ENCODE peak calls at places on chromosomes 4 and X, in six cellular contexts. L, X, Q, C, H and Y are unnamed samples.

GRCh38 chrX:124194903-124195302 is 137.6 kb upstream of the TEX13D start:
- DNase-seq in Q (no peak), C (no peak), X (no peak), H (no peak), L (no peak), Y (no peak)

GRCh38 chr4:20506827-20507226 is 193.4 kb upstream of the PACRGL start:
- DNase-seq in Q (no peak), X (peak; percentile 86), L (no peak), C (peak; percentile 72), H (no peak), Y (no peak)

GRCh38 chrX:16208601-16209000 is 41.3 kb downstream of the MAGEB17 start:
- DNase-seq in X (no peak), H (no peak), L (no peak), Q (no peak), C (no peak), Y (no peak)

GRCh38 chrX:68685722-68686683 is 38.5 kb downstream of the STARD8 start:
- DNase-seq in C (no peak), Q (peak; percentile 36), L (no peak), H (peak; percentile 50), X (peak; percentile 39), Y (no peak)

GRCh38 chr4:75715105-75715799 is 9.1 kb upstream of the USO1 start:
- DNase-seq in X (peak; percentile 82), C (no peak), Q (no peak), L (no peak), H (no peak), Y (no peak)

GRCh38 chr4:48470570-48470969 is 12.6 kb upstream of the SLC10A4 start:
- DNase-seq in L (no peak), C (no peak), Q (no peak), X (no peak), H (no peak), Y (no peak)

GRCh38 chr4:167614866-167615265 is 380.6 kb upstream of the SPOCK3 start:
- DNase-seq in Q (no peak), L (no peak), X (no peak), C (peak; percentile 34), H (no peak), Y (no peak)

GRCh38 chrX:55451990-55452824 is at the start of gene MAGEH1:
- DNase-seq in C (peak; percentile 32), L (peak; percentile 39), H (peak; percentile 73), X (peak; percentile 79), Q (peak; percentile 78), Y (peak; percentile 23)

GRCh38 chr4:182698212-182698611 is 219.0 kb downstream of the DCTD start:
- DNase-seq in H (no peak), X (no peak), C (no peak), L (no peak), Q (no peak), Y (no peak)

GRCh38 chrX:31036895-31037294 is 34.9 kb downstream of the FTHL17 start:
- DNase-seq in L (no peak), X (peak; percentile 40), Q (peak; percentile 53), C (no peak), H (peak; percentile 71), Y (no peak)

GRCh38 chr4:1249148-1249730 is 309 bp upstream of the CTBP1 start:
- DNase-seq in Q (peak; percentile 87), X (peak; percentile 90), L (peak; percentile 86), C (peak; percentile 17), H (peak; percentile 97), Y (peak; percentile 97)

GRCh38 chr4:945274-946102 is 13.2 kb downstream of the TMEM175 start:
- DNase-seq in X (no peak), H (peak; percentile 45), C (no peak), L (no peak), Q (no peak), Y (peak; percentile 9)

GRCh38 chrX:16191605-16192004 is 24.3 kb downstream of the MAGEB17 start:
- DNase-seq in H (no peak), L (no peak), Q (no peak), C (no peak), X (no peak), Y (no peak)

GRCh38 chr4:79211490-79211889 is 114.4 kb downstream of the NAA11 start:
- DNase-seq in X (no peak), H (no peak), L (no peak), Q (peak; percentile 87), C (no peak), Y (no peak)

GRCh38 chr4:84634961-84635360 is 52.0 kb downstream of the CDS1 start:
- DNase-seq in H (no peak), L (no peak), X (no peak), Q (no peak), C (no peak), Y (no peak)

GRCh38 chr4:70979445-70980008 is 13.9 kb upstream of the DCK start:
- DNase-seq in L (no peak), C (no peak), Q (no peak), H (no peak), X (no peak), Y (no peak)

GRCh38 chrX:107465932-107466620 is 16.6 kb downstream of the FRMPD3 start:
- DNase-seq in L (no peak), H (no peak), X (no peak), C (no peak), Q (no peak), Y (no peak)

GRCh38 chrX:10531927-10532326 is 88.5 kb downstream of the MID1 start:
- DNase-seq in H (no peak), L (no peak), Q (no peak), C (no peak), X (no peak), Y (no peak)

GRCh38 chr4:2251073-2251794 is 9.3 kb upstream of the HAUS3 start:
- DNase-seq in X (no peak), C (no peak), Q (peak; percentile 11), H (no peak), L (peak; percentile 16), Y (peak; percentile 17)

GRCh38 chr4:121344128-121344527 is 36.7 kb downstream of the QRFPR start:
- DNase-seq in L (no peak), C (no peak), X (no peak), Q (no peak), H (no peak), Y (no peak)

GRCh38 chr4:109294006-109294405 is 8.5 kb downstream of the COL25A1 start:
- DNase-seq in Q (peak; percentile 35), H (peak; percentile 76), C (no peak), X (no peak), L (no peak), Y (no peak)

GRCh38 chrX:1112321-1112720 is 100.1 kb downstream of the CRLF2 start:
- DNase-seq in L (no peak), C (no peak), H (no peak), Q (no peak), X (no peak), Y (no peak)

GRCh38 chrX:1531106-1531890 is 5.7 kb downstream of the P2RY8 start:
- DNase-seq in C (no peak), Q (no peak), H (no peak), X (no peak), L (no peak), Y (no peak)

GRCh38 chr4:77025643-77026321 is 50.0 kb downstream of the CCNI start:
- DNase-seq in L (no peak), X (peak; percentile 55), C (no peak), Q (no peak), H (no peak), Y (no peak)

GRCh38 chr4:72951147-72951546 is 118.4 kb downstream of the COX18 start:
- DNase-seq in X (no peak), H (peak; percentile 2), Q (no peak), C (no peak), L (no peak), Y (no peak)

GRCh38 chrX:10611441-10612090 is 8.8 kb downstream of the MID1 start:
- DNase-seq in H (no peak), L (no peak), X (peak; percentile 22), C (no peak), Q (no peak), Y (no peak)

GRCh38 chr4:177228599-177228998 is 81.1 kb upstream of the NEIL3 start:
- DNase-seq in X (no peak), Q (no peak), H (peak; percentile 15), L (no peak), C (no peak), Y (no peak)